ENCODE peak calls at places on chromosomes 11 and 22, in six cellular contexts. M, J, Q, B, H and Z are unnamed samples.

GRCh38 chr22:27019827-27020226 is 362.4 kb downstream of the MIAT start:
- DNase-seq in M (no peak), J (no peak), Q (no peak), B (no peak), H (no peak), Z (no peak)

GRCh38 chr11:86211619-86212018 is 32.9 kb upstream of the EED start:
- DNase-seq in Q (no peak), M (no peak), B (no peak), J (no peak), H (no peak), Z (no peak)

GRCh38 chr22:38239101-38239761 is 33.6 kb downstream of the TMEM184B start:
- DNase-seq in J (no peak), M (no peak), B (peak), H (no peak), Q (no peak), Z (no peak)

GRCh38 chr11:44980533-44981427 is 30.1 kb upstream of the TP53I11 start:
- DNase-seq in Q (no peak), J (peak), B (no peak), H (no peak), M (no peak), Z (no peak)

GRCh38 chr11:130574740-130575139 is 126.3 kb downstream of the ADAMTS15 start:
- DNase-seq in Q (no peak), J (no peak), M (no peak), H (no peak), B (no peak), Z (no peak)

GRCh38 chr11:83464181-83464580 is 178.0 kb upstream of the CCDC90B start:
- DNase-seq in M (no peak), J (no peak), B (no peak), Q (no peak), H (no peak), Z (no peak)

GRCh38 chr11:62645934-62646824 is at the start of gene GANAB:
- DNase-seq in H (peak), B (peak), J (peak), Q (peak), M (peak), Z (peak)

GRCh38 chr11:64861227-64861970 is 16.9 kb upstream of the CDC42BPG start:
- DNase-seq in H (no peak), M (peak), B (no peak), Q (no peak), J (no peak), Z (no peak)

GRCh38 chr11:95092549-95093324 is 3.1 kb downstream of the ENDOD1 start:
- DNase-seq in M (peak), J (no peak), Q (no peak), B (no peak), H (peak), Z (no peak)

GRCh38 chr11:67312187-67313021 is 9.1 kb downstream of the SSH3 start:
- DNase-seq in J (peak), Q (peak), M (no peak), H (no peak), B (peak), Z (no peak)

GRCh38 chr11:9752091-9752490 is 88.2 kb downstream of the SWAP70 start:
- DNase-seq in B (no peak), H (no peak), M (no peak), J (no peak), Q (no peak), Z (no peak)

GRCh38 chr11:130897262-130898182 is 18.8 kb downstream of the SNX19 start:
- DNase-seq in B (peak), H (no peak), J (peak), M (no peak), Q (no peak), Z (peak)

GRCh38 chr11:37946155-37946766 is 1348.2 kb upstream of the RAG2 start:
- DNase-seq in J (no peak), M (no peak), H (peak), Q (no peak), B (no peak), Z (no peak)

GRCh38 chr22:48492371-48493320 is 1335.0 kb downstream of the BRD1 start:
- DNase-seq in H (peak), B (peak), Q (no peak), J (peak), M (no peak), Z (peak)

GRCh38 chr22:48489551-48490512 is 1337.8 kb downstream of the BRD1 start:
- DNase-seq in H (no peak), M (no peak), J (peak), B (no peak), Q (no peak), Z (no peak)

GRCh38 chr22:48493733-48494132 is 1333.9 kb downstream of the BRD1 start:
- DNase-seq in M (no peak), B (no peak), J (peak), H (no peak), Q (no peak), Z (no peak)

GRCh38 chr22:48490513-48491411 is 1336.9 kb downstream of the BRD1 start:
- DNase-seq in M (no peak), Q (no peak), H (no peak), J (no peak), B (no peak), Z (no peak)

GRCh38 chr22:48491451-48491941 is 1336.2 kb downstream of the BRD1 start:
- DNase-seq in Q (no peak), J (no peak), B (no peak), M (no peak), H (no peak), Z (no peak)
- H3K4me3 ChIP-seq in Q (no peak), J (no peak), B (no peak), M (no peak), H (no peak), Z (no peak)

DNA sequence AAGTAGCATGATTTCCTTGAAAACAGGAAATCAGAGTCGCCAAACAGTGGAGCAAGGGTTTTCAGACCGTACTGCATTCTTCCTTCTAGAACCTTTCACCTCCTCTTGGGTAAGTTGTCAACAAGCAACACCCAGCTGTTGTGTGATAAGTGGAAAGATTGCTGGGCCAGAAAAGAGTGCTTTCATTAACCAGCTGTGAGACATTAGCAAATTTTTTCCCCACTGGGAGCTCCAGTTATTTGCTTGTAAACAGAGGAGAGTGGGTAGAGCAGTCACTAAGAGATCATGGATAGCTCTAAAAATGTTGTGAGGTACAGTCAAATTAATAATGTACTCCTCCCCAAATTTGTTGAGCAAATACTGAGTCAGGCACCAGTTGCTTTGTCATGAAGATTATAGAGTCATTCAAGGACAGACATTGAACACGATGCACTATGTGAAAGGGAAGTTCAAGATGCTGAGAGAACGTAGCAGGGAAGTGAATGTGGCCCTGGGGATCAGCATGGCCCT is 11.7 kb upstream of the MPEG1 start:
- DNase-seq in H (no peak), B (no peak), M (no peak), J (no peak), Q (no peak), Z (no peak)
- H3K27ac ChIP-seq in H (no peak), B (no peak), M (no peak), J (peak), Q (no peak), Z (peak)

DNA sequence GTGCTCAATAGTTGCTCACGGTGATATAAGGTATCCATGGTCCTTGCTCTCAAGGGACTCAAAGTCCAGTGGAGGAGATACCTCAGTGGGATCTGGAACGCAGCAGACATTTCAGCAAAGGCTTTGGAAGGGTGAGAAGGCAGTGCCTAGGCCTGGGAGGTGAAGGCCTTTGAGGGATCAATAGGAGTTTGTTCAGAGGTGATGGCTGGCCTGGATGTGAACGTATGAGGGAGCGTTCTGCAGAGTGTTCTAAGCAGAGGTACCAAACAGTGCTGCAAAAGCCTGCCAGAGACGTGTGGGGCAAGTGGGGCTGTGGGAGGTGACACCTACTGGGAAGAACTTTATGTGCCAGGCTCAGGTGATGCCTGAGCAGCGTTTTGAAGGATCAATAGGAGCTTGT is 7.4 kb upstream of the MB start:
- DNase-seq in Q (no peak), H (no peak), B (no peak), M (no peak), J (no peak), Z (no peak)
- H3K4me3 ChIP-seq in Q (no peak), H (no peak), B (no peak), M (no peak), J (no peak), Z (no peak)

GRCh38 chr11:46238078-46238966 is 39.1 kb upstream of the CREB3L1 start:
- DNase-seq in B (peak), Q (no peak), J (peak), M (peak), H (no peak), Z (peak)
- H3K27ac ChIP-seq in B (peak), Q (peak), J (peak), M (peak), H (peak), Z (peak)

DNA sequence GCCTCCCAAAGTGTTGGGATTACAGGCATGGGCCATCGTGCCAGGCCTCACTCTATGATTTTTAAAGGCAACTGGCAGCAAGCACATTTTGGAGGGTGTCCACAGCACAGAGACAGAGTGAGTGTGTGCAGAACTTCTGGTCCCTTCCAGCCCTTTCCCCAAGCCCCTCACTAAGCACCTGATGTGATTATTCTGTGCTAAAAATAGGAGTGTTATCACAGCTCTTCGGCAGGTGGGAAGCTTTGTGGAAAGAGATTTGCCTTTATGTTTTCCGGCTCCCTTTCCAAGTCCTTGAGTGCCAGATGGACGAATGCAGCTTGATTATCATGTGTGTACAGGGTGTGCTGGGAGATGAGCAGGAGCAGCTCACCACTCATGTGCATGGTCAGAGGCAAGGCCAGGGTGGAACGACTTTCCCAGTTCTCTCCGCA is 310.8 kb downstream of the DDX10 start:
- DNase-seq in H (no peak), J (no peak), M (no peak), Q (no peak), B (no peak), Z (no peak)
- H3K4me3 ChIP-seq in H (no peak), J (no peak), M (no peak), Q (no peak), B (no peak), Z (no peak)

GRCh38 chr22:36349726-36350125 is 38.0 kb downstream of the MYH9 start:
- DNase-seq in J (no peak), Q (no peak), H (no peak), B (no peak), M (no peak), Z (no peak)
- H3K27ac ChIP-seq in J (peak), Q (no peak), H (peak), B (peak), M (no peak), Z (peak)

GRCh38 chr11:3160252-3161031 is 4.7 kb downstream of the OSBPL5 start:
- DNase-seq in Q (no peak), J (peak), H (peak), M (no peak), B (peak), Z (peak)
- H3K4me3 ChIP-seq in Q (peak), J (peak), H (peak), M (no peak), B (peak), Z (peak)